ENCODE peak calls at places on chromosomes 7 and 10, in seven cellular contexts. A, Y, W, F, D, T and R are unnamed samples.

GRCh38 chr10:6581750-6582697 is 1.9 kb upstream of the PRKCQ start:
- DNase-seq in F (no peak), W (no peak), T (no peak), D (no peak), A (no peak), Y (peak; percentile 31), R (no peak)

GRCh38 chr7:158394936-158395335 is 192.7 kb downstream of the PTPRN2 start:
- DNase-seq in W (peak; percentile 25), Y (peak; percentile 89), A (no peak), D (no peak), T (no peak), F (no peak), R (peak; percentile 97)

GRCh38 chr7:5396542-5396941 is 27.1 kb downstream of the TNRC18 start:
- DNase-seq in Y (no peak), A (no peak), T (no peak), W (no peak), F (peak; percentile 54), D (peak; percentile 23), R (peak; percentile 63)

GRCh38 chr7:2051708-2052656 is 180.8 kb downstream of the MAD1L1 start:
- DNase-seq in F (no peak), D (no peak), T (no peak), A (no peak), W (no peak), Y (no peak), R (no peak)

GRCh38 chr10:89450901-89451300 is 36.5 kb downstream of the IFIT5 start:
- DNase-seq in D (no peak), F (no peak), T (no peak), A (no peak), W (no peak), Y (no peak), R (no peak)

GRCh38 chr7:74312418-74313021 is 23.3 kb downstream of the CLIP2 start:
- DNase-seq in Y (no peak), F (peak; percentile 60), D (no peak), A (no peak), T (no peak), W (no peak), R (peak; percentile 30)

GRCh38 chr7:151191544-151191943 is 4.5 kb upstream of the ASB10 start:
- DNase-seq in A (no peak), D (no peak), F (no peak), W (no peak), T (peak; percentile 39), Y (no peak), R (no peak)

GRCh38 chr7:101529560-101529959 is 99.5 kb downstream of the MYL10 start:
- DNase-seq in F (no peak), T (no peak), A (no peak), W (no peak), D (no peak), Y (no peak), R (no peak)

GRCh38 chr10:72904806-72905205 is 11.3 kb downstream of the OIT3 start:
- DNase-seq in T (no peak), A (no peak), W (no peak), F (no peak), D (peak; percentile 4), Y (no peak), R (no peak)

GRCh38 chr7:116172353-116172752 is 38.0 kb upstream of the TES start:
- DNase-seq in A (no peak), Y (no peak), D (no peak), T (no peak), F (no peak), W (no peak), R (no peak)

GRCh38 chr10:128419466-128420019 is 293.3 kb upstream of the MKI67 start:
- DNase-seq in D (no peak), A (no peak), T (no peak), F (no peak), Y (no peak), W (no peak), R (no peak)

GRCh38 chr10:101014230-101014884 is 14.7 kb downstream of the LZTS2 start:
- DNase-seq in W (no peak), Y (peak; percentile 66), F (no peak), D (no peak), A (no peak), T (no peak), R (peak; percentile 85)

GRCh38 chr7:88346357-88346756 is 39.7 kb upstream of the STEAP4 start:
- DNase-seq in A (no peak), D (no peak), W (no peak), Y (no peak), T (no peak), F (no peak), R (no peak)

DNA sequence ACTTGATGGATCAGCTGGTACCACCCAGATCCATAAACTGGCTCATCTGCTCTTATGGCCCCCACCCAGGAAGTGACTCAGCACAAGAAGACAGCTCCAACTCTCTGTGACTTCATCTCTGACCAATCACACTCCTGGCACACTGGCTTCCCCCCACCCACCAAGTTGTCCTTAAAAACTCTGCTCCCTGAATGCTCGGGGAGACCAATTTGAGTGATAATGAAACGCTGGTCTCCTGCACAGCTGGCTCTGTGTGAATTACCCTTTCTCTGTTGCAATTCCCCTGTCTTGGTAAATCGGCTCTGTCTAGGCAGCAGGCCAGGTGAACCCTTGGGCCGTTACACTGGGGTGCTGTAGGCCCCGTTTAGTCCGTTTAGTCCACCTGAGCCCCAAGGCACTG is 23.4 kb upstream of the BNIP3 start:
- DNase-seq in F (no peak), T (no peak), D (no peak), A (no peak), W (no peak), Y (no peak), R (no peak)
- TF ChIP-seq SIN3A in F (no peak), T (no peak), D (no peak), A (no peak), W (no peak), Y (no peak), R (no peak)

DNA sequence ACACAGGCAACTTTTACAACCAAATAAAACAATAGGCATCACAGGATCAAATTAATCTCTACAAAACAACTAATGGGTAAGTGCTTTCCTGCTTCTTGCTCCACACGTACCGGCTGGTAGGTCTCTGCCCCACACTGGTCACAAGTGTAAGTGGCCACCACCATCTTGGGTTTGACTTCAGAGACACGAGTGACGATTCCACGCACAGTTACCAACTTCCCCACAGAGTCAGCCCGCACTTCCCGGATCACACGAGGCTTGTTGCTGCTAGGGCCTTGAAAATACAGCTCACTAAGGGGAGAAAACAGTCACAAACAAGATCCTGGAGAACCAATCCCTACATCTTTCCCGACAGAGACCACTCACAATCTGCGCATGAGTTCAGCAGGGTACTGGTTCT is 2.3 kb downstream of the MCM7 start:
- DNase-seq in T (no peak), D (no peak), W (no peak), Y (no peak), F (no peak), A (no peak), R (no peak)
- TF ChIP-seq SIN3A in T (no peak), D (no peak), W (no peak), Y (no peak), F (no peak), A (no peak), R (no peak)

GRCh38 chr7:130152270-130153141 is 52.7 kb downstream of the TMEM209 start:
- DNase-seq in F (no peak), A (no peak), W (no peak), T (no peak), D (no peak), Y (no peak), R (no peak)

GRCh38 chr7:130153251-130153908 is 51.8 kb downstream of the TMEM209 start:
- DNase-seq in Y (no peak), W (no peak), A (no peak), F (no peak), D (no peak), T (no peak), R (no peak)

GRCh38 chr7:130150587-130150986 is 54.6 kb downstream of the TMEM209 start:
- DNase-seq in A (no peak), W (no peak), F (no peak), Y (no peak), T (no peak), D (no peak), R (no peak)

GRCh38 chr7:130149575-130150139 is 55.5 kb downstream of the TMEM209 start:
- DNase-seq in Y (no peak), F (no peak), D (no peak), T (no peak), A (no peak), W (no peak), R (no peak)

DNA sequence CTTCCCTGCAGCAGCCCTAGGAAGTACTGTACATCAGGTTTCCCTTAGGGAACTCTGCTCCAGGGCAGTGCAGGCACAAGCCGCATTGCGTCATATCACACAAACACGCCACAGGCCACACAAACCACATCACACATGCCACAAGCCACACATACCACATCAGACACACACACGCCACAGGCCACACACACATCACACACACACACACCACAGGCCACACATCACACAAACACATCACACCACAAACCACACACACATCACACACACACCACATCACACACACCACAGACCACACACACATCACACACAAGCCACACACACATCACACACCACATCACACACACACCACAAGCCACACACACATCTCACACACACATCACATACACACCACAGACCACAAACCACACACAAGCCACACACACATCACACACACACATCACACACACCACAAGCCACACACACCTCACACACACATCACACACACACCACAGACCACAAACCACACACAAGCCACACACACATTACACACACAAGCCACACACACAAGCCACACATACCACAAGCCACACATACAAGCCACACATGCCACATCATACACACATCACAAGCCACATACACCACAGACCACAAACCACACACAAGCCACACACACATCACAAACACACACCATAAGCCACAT is 53.5 kb downstream of the TMEM209 start:
- DNase-seq in W (no peak), F (no peak), A (no peak), D (no peak), T (no peak), Y (no peak), R (no peak)
- TF ChIP-seq SIN3A in W (no peak), F (no peak), A (no peak), D (no peak), T (no peak), Y (no peak), R (no peak)

GRCh38 chr10:70783056-70783684 is 2.0 kb downstream of the TBATA start:
- DNase-seq in F (no peak), A (no peak), T (no peak), D (no peak), Y (no peak), W (no peak), R (no peak)

GRCh38 chr10:70782401-70783055 is 2.6 kb downstream of the TBATA start:
- DNase-seq in A (no peak), F (no peak), D (no peak), Y (no peak), W (no peak), T (no peak), R (peak; percentile 4)

GRCh38 chr10:70786799-70787415 is 1.7 kb upstream of the TBATA start:
- DNase-seq in D (no peak), T (no peak), F (no peak), W (no peak), A (no peak), Y (no peak), R (no peak)

GRCh38 chr10:70785190-70785589 is at the start of gene TBATA:
- DNase-seq in W (no peak), T (no peak), A (no peak), D (no peak), Y (no peak), F (no peak), R (peak; percentile 18)

GRCh38 chr10:70784476-70784875 is 701 bp downstream of the TBATA start:
- DNase-seq in F (no peak), D (no peak), W (no peak), A (no peak), T (no peak), Y (no peak), R (peak; percentile 5)
- TF ChIP-seq SIN3A in F (no peak), D (no peak), W (no peak), A (no peak), T (no peak), Y (no peak), R (no peak)